ENCODE peak calls at places on chromosomes 1 and 21, in four cellular contexts. X, H, M and O are unnamed samples.

GRCh38 chr21:42500736-42501135 is 4.7 kb upstream of the RSPH1 start:
- DNase-seq in X (no peak), H (no peak), M (no peak), O (no peak)

GRCh38 chr1:152933196-152933595 is 13.8 kb upstream of the SPRR5 start:
- DNase-seq in M (no peak), X (no peak), H (no peak), O (no peak)

GRCh38 chr1:222777977-222778376 is 36.9 kb upstream of the DISP1 start:
- DNase-seq in M (peak), X (no peak), H (no peak), O (no peak)

GRCh38 chr1:227748496-227749182 is 13.4 kb downstream of the SNAP47 start:
- DNase-seq in H (no peak), M (no peak), X (no peak), O (no peak)

GRCh38 chr1:209486861-209487260 is 96.7 kb upstream of the CAMK1G start:
- DNase-seq in H (no peak), X (no peak), M (peak), O (no peak)

GRCh38 chr1:44672254-44672955 is 1.9 kb downstream of the TMEM53 start:
- DNase-seq in X (no peak), M (peak), H (peak), O (no peak)

GRCh38 chr1:23362218-23362713 is 7.4 kb downstream of the ZNF436 start:
- DNase-seq in X (no peak), M (no peak), H (no peak), O (no peak)

GRCh38 chr21:35265170-35265877 is 216.2 kb upstream of the RUNX1 start:
- DNase-seq in H (no peak), X (no peak), M (no peak), O (no peak)

GRCh38 chr21:41802684-41803083 is 35.8 kb upstream of the RIPK4 start:
- DNase-seq in X (peak), H (no peak), M (no peak), O (peak)

GRCh38 chr1:236018885-236019453 is 45.9 kb downstream of the NID1 start:
- DNase-seq in X (peak), M (peak), H (no peak), O (peak)

GRCh38 chr1:211643324-211644212 is 31.9 kb downstream of the NEK2 start:
- DNase-seq in H (peak), X (peak), M (no peak), O (no peak)

GRCh38 chr1:115706774-115707425 is 61.6 kb downstream of the CASQ2 start:
- DNase-seq in M (peak), X (no peak), H (peak), O (peak)

GRCh38 chr21:15953551-15954116 is 223.9 kb downstream of the USP25 start:
- DNase-seq in X (no peak), H (no peak), M (no peak), O (no peak)

GRCh38 chr1:165129568-165130164 is 226.8 kb downstream of the LMX1A start:
- DNase-seq in H (peak), M (peak), X (peak), O (peak)

GRCh38 chr1:15836772-15837669 is 10.5 kb upstream of the SPEN start:
- DNase-seq in X (peak), M (no peak), H (peak), O (no peak)

GRCh38 chr1:202014060-202014459 is 3.7 kb downstream of the ELF3 start:
- DNase-seq in M (no peak), H (no peak), X (no peak), O (no peak)

GRCh38 chr1:204573563-204573925 is 57.3 kb downstream of the MDM4 start:
- DNase-seq in H (no peak), X (no peak), M (no peak), O (no peak)

GRCh38 chr1:214808845-214809460 is 206.0 kb downstream of the CENPF start:
- DNase-seq in H (no peak), M (no peak), X (no peak), O (peak)

GRCh38 chr1:200112308-200112707 is 84.8 kb downstream of the NR5A2 start:
- DNase-seq in X (no peak), H (no peak), M (peak), O (no peak)

GRCh38 chr1:44016875-44017400 is 14.3 kb downstream of the SLC6A9 start:
- DNase-seq in H (no peak), X (no peak), M (no peak), O (no peak)

GRCh38 chr1:110551278-110551809 is 32.4 kb upstream of the KCNA10 start:
- DNase-seq in H (no peak), X (no peak), M (no peak), O (no peak)

GRCh38 chr1:235831148-235831547 is 35.6 kb downstream of the LYST start:
- DNase-seq in H (peak), M (peak), X (no peak), O (peak)

GRCh38 chr1:228472655-228473054 is 14.5 kb upstream of the RNF187 start:
- DNase-seq in H (no peak), M (no peak), X (no peak), O (no peak)

GRCh38 chr1:206924549-206925115 is 2.9 kb upstream of the FCMR start:
- DNase-seq in H (peak), M (no peak), X (no peak), O (no peak)

GRCh38 chr1:86119214-86119764 is 37.3 kb downstream of the COL24A1 start:
- DNase-seq in H (no peak), X (no peak), M (no peak), O (no peak)